ENCODE peak calls at places on chromosomes 3 and 15, in nine cellular contexts. A is WTC11, N is GM12878, W is K562, I is A549, D is HepG2, X is NB4, G is H1, S is HCT116. Y is an unnamed sample.

GRCh38 chr3:48406443-48407431 is 23.1 kb downstream of the PLXNB1 start:
- DNase-seq in A (no peak), N (no peak), S (no peak), X (peak; percentile 41), D (no peak), I (no peak), G (no peak), W (no peak), Y (no peak)

GRCh38 chr3:182241777-182242556 is 530.2 kb downstream of the SOX2 start:
- DNase-seq in X (no peak), S (no peak), W (peak; percentile 8), I (no peak), A (no peak), G (no peak), N (no peak), D (peak; percentile 9), Y (peak; percentile 3)

GRCh38 chr3:47588587-47588986 is 9.9 kb upstream of the CSPG5 start:
- DNase-seq in A (no peak), D (no peak), I (no peak), G (no peak), W (no peak), X (no peak), N (no peak), S (no peak), Y (no peak)

GRCh38 chr3:172031957-172032356 is 7.4 kb upstream of the FNDC3B start:
- DNase-seq in A (no peak), X (no peak), I (no peak), N (no peak), G (no peak), S (no peak), W (peak; percentile 24), D (no peak), Y (no peak)

GRCh38 chr3:25854635-25855034 is 64.7 kb downstream of the OXSM start:
- DNase-seq in I (peak; percentile 48), D (no peak), S (no peak), X (no peak), A (no peak), G (no peak), N (no peak), W (peak; percentile 34), Y (no peak)

GRCh38 chr3:171315101-171315500 is 145.1 kb downstream of the TNIK start:
- DNase-seq in I (no peak), S (no peak), G (no peak), W (no peak), D (no peak), X (no peak), N (no peak), A (no peak), Y (no peak)

GRCh38 chr3:184176377-184177330 is 2.0 kb downstream of the AP2M1 start:
- DNase-seq in A (peak; percentile 92), I (peak; percentile 77), G (peak; percentile 88), W (peak; percentile 90), N (no peak), D (peak; percentile 69), X (peak; percentile 69), S (peak; percentile 75), Y (peak; percentile 90)

GRCh38 chr3:197352382-197352781 is 54.0 kb upstream of the DLG1 start:
- DNase-seq in W (peak; percentile 26), I (no peak), D (no peak), A (no peak), S (no peak), G (no peak), N (no peak), X (no peak), Y (no peak)

GRCh38 chr3:22157848-22158247 is 406.8 kb upstream of the ZNF385D start:
- DNase-seq in N (no peak), G (no peak), S (no peak), I (no peak), W (no peak), X (no peak), D (no peak), A (no peak), Y (no peak)

DNA sequence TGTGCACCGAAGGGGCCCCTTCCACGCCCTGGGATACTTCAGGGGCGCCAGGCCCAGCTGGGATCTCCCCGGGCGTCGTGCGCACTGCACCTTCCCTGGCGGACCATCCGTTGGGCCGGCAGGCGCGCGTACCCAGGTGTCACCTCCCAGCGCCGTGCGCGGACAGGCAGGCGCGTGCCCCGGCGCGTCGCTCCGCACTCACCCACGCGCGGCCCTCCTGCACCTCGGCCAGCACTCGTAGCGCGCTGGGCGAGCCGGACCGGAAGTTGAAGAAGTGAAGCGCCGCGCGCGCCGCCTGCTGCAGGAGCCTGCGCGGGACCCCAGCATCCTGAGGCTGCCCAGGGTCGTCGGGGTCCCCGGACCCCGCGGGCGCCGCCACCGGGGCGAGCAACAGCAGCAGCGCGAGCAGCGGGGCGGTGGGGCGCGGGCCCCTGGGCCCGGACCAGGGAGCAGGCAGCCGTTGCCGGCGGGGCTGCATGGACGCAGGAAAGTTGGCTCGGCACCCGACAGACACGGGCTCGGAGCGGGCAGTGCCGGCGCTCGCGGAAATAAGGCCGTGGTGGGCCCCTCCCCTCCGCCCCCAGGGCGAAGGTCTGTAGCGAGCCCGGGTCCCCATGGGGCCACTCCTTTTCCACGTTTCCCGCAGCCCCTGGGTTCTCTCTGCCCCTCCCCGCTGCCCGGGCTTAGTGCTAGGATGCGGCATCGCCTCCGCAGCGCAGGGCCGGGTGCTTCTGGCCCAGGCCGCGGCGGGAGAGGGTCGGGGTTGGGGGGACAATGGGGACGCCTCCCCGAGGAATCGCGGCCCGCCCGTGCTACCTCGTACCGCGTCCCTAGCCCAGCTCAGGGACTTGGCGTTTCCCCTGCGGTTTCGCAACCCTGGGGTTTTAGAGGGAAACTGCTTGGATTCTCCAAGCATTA is at the start of gene RARRES1:
- DNase-seq in W (no peak), S (no peak), X (no peak), A (peak; percentile 64), N (no peak), I (peak; percentile 70), G (peak; percentile 76), D (no peak), Y (peak; percentile 50)
- TF ChIP-seq MAX in W (no peak), S (no peak), X (no peak), A (peak; percentile 89), N (no peak), I (peak; percentile 81), G (peak; percentile 84), D (no peak), Y (no peak)

DNA sequence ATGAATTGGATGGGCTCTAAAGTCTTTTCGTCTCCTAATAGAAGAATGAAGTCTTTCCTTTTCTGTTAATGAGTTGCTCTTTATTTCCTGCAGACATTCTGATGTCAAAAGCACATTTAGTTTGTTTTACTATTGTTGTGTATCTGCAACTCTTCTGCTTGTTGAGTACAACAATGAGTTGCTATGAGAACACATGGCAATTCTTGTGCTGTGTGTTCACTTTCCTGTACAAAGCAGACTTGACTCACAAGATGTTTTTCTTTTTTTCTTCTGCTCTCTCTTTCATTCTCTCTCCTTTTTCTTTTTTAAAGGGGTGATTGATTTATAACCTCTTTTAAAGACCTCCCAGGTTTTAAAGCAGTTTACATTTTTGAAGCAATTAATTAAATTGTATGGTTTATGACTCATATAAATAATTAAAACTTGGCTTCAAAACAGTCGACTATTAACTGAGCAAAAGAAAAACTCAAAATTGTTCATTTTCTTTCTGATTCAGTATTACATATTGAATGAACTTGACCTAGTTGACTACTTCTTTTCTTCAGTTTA is 31.6 kb upstream of the ABHD10 start:
- DNase-seq in A (no peak), G (no peak), I (no peak), S (no peak), N (no peak), X (no peak), D (no peak), W (no peak), Y (peak; percentile 89)
- TF ChIP-seq MAX in A (no peak), G (no peak), I (no peak), S (peak; percentile 31), N (no peak), X (no peak), D (no peak), W (no peak), Y (no peak)

DNA sequence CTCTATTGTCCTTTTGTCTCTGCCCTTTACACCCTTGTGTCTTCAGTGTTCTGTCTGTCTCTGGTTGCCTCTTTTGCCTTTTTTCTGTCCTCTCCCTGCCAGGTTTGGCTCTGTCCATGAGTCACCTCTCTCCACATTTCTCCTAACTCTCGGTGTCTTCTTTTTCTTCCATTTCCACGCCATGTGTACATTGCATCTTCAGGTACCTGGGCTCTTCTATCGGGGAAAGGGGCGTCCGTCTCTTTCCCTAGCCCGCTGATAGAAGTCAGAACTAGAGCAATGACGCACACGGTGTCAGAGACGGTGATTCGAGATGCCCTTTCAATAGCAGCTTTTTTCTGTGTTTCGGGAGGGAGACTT is 638 bp downstream of the OPA1 start:
- DNase-seq in W (peak; percentile 58), S (no peak), I (peak; percentile 7), G (no peak), D (peak; percentile 7), X (peak; percentile 35), A (no peak), N (no peak), Y (peak; percentile 50)
- TF ChIP-seq MAX in W (no peak), S (no peak), I (no peak), G (no peak), D (no peak), X (no peak), A (no peak), N (no peak), Y (no peak)

GRCh38 chr15:66294157-66294931 is 976 bp downstream of the DIS3L start:
- DNase-seq in D (peak; percentile 33), X (no peak), N (peak; percentile 13), A (no peak), S (no peak), G (no peak), I (peak; percentile 65), W (peak; percentile 63), Y (peak; percentile 68)

GRCh38 chr15:66293419-66294156 is at the start of gene DIS3L:
- DNase-seq in S (no peak), G (peak; percentile 80), N (peak; percentile 8), X (peak; percentile 88), W (peak; percentile 71), I (peak; percentile 82), A (peak; percentile 62), D (peak; percentile 32), Y (peak; percentile 53)

GRCh38 chr15:66291816-66292215 is 1.6 kb upstream of the DIS3L start:
- DNase-seq in X (no peak), W (no peak), N (no peak), S (no peak), G (no peak), A (no peak), D (no peak), I (no peak), Y (no peak)

GRCh38 chr15:66292261-66293084 is 895 bp upstream of the DIS3L start:
- DNase-seq in A (no peak), W (peak; percentile 69), G (no peak), S (no peak), N (no peak), X (peak; percentile 31), D (no peak), I (no peak), Y (no peak)

GRCh38 chr15:66293085-66293418 is 316 bp upstream of the DIS3L start:
- DNase-seq in N (no peak), A (no peak), D (no peak), S (no peak), W (no peak), G (no peak), X (peak; percentile 9), I (no peak), Y (no peak)
- TF ChIP-seq MAX in N (peak; percentile 3), A (no peak), D (no peak), S (no peak), W (no peak), G (no peak), X (no peak), I (peak; percentile 62), Y (no peak)